ENCODE peak calls at places on chromosomes 5 and 9, in ten cellular contexts. One of them, this sample, is unnamed.

GRCh38 chr5:111859031-111859430 is 102.0 kb upstream of the NREP start:
- DNase-seq in lower leg skin: no peak
- DNase-seq in A549: no peak
- DNase-seq in mesenchymal stem cell: no peak
- DNase-seq in BJ: no peak
- DNase-seq in CD8-positive, alpha-beta memory T cell: no peak
- DNase-seq in breast epithelium: no peak
- DNase-seq in effector memory CD4-positive, alpha-beta T cell: no peak
- DNase-seq in upper lobe of right lung: no peak
- DNase-seq in Caco-2: no peak
- DNase-seq in this sample: no peak

GRCh38 chr5:179759961-179760541 is 27.4 kb downstream of the MAML1 start:
- DNase-seq in lower leg skin: no peak
- DNase-seq in A549: no peak
- DNase-seq in mesenchymal stem cell: peak; percentile 47
- DNase-seq in BJ: no peak
- DNase-seq in CD8-positive, alpha-beta memory T cell: no peak
- DNase-seq in breast epithelium: no peak
- DNase-seq in effector memory CD4-positive, alpha-beta T cell: no peak
- DNase-seq in upper lobe of right lung: no peak
- DNase-seq in Caco-2: no peak
- DNase-seq in this sample: no peak

GRCh38 chr5:142684508-142685031 is 1.3 kb downstream of the FGF1 start:
- DNase-seq in lower leg skin: peak; percentile 21
- DNase-seq in A549: no peak
- DNase-seq in mesenchymal stem cell: no peak
- DNase-seq in BJ: no peak
- DNase-seq in CD8-positive, alpha-beta memory T cell: no peak
- DNase-seq in breast epithelium: no peak
- DNase-seq in effector memory CD4-positive, alpha-beta T cell: no peak
- DNase-seq in upper lobe of right lung: no peak
- DNase-seq in Caco-2: no peak
- DNase-seq in this sample: no peak

GRCh38 chr9:132670816-132671371 is 630 bp downstream of the GTF3C4 start:
- DNase-seq in lower leg skin: no peak
- DNase-seq in A549: peak; percentile 26
- DNase-seq in mesenchymal stem cell: peak; percentile 80
- DNase-seq in BJ: no peak
- DNase-seq in CD8-positive, alpha-beta memory T cell: peak; percentile 68
- DNase-seq in breast epithelium: no peak
- DNase-seq in effector memory CD4-positive, alpha-beta T cell: peak; percentile 63
- DNase-seq in upper lobe of right lung: peak; percentile 66
- DNase-seq in Caco-2: peak; percentile 42
- DNase-seq in this sample: no peak

GRCh38 chr9:34515959-34516358 is 6.8 kb downstream of the ENHO start:
- DNase-seq in lower leg skin: no peak
- DNase-seq in A549: no peak
- DNase-seq in mesenchymal stem cell: no peak
- DNase-seq in BJ: no peak
- DNase-seq in CD8-positive, alpha-beta memory T cell: no peak
- DNase-seq in breast epithelium: no peak
- DNase-seq in effector memory CD4-positive, alpha-beta T cell: no peak
- DNase-seq in upper lobe of right lung: no peak
- DNase-seq in Caco-2: no peak
- DNase-seq in this sample: no peak

GRCh38 chr9:92709954-92710353 is 40.0 kb upstream of the IPPK start:
- DNase-seq in lower leg skin: no peak
- DNase-seq in A549: no peak
- DNase-seq in mesenchymal stem cell: no peak
- DNase-seq in BJ: no peak
- DNase-seq in CD8-positive, alpha-beta memory T cell: no peak
- DNase-seq in breast epithelium: no peak
- DNase-seq in effector memory CD4-positive, alpha-beta T cell: no peak
- DNase-seq in upper lobe of right lung: no peak
- DNase-seq in Caco-2: no peak
- DNase-seq in this sample: peak; percentile 78

GRCh38 chr9:124769451-124770358 is 1.4 kb downstream of the NR6A1 start:
- DNase-seq in lower leg skin: peak; percentile 91
- DNase-seq in A549: peak; percentile 28
- DNase-seq in mesenchymal stem cell: peak; percentile 38
- DNase-seq in BJ: no peak
- DNase-seq in CD8-positive, alpha-beta memory T cell: no peak
- DNase-seq in breast epithelium: no peak
- DNase-seq in effector memory CD4-positive, alpha-beta T cell: no peak
- DNase-seq in upper lobe of right lung: peak; percentile 78
- DNase-seq in Caco-2: peak; percentile 66
- DNase-seq in this sample: no peak

GRCh38 chr5:55220433-55221185 is 6.5 kb downstream of the MCIDAS start:
- DNase-seq in lower leg skin: no peak
- DNase-seq in A549: no peak
- DNase-seq in mesenchymal stem cell: peak; percentile 22
- DNase-seq in BJ: no peak
- DNase-seq in CD8-positive, alpha-beta memory T cell: no peak
- DNase-seq in breast epithelium: no peak
- DNase-seq in effector memory CD4-positive, alpha-beta T cell: no peak
- DNase-seq in upper lobe of right lung: no peak
- DNase-seq in Caco-2: no peak
- DNase-seq in this sample: no peak

GRCh38 chr5:133113331-133114061 is 61.7 kb downstream of the HSPA4 start:
- DNase-seq in lower leg skin: peak; percentile 65
- DNase-seq in A549: no peak
- DNase-seq in mesenchymal stem cell: no peak
- DNase-seq in BJ: no peak
- DNase-seq in CD8-positive, alpha-beta memory T cell: no peak
- DNase-seq in breast epithelium: peak; percentile 76
- DNase-seq in effector memory CD4-positive, alpha-beta T cell: no peak
- DNase-seq in upper lobe of right lung: no peak
- DNase-seq in Caco-2: no peak
- DNase-seq in this sample: no peak

GRCh38 chr9:133992780-133993634 is 883 bp upstream of the VAV2 start:
- DNase-seq in lower leg skin: peak; percentile 98
- DNase-seq in A549: peak; percentile 84
- DNase-seq in mesenchymal stem cell: peak; percentile 89
- DNase-seq in BJ: peak; percentile 62
- DNase-seq in CD8-positive, alpha-beta memory T cell: peak; percentile 71
- DNase-seq in breast epithelium: peak; percentile 80
- DNase-seq in effector memory CD4-positive, alpha-beta T cell: peak; percentile 61
- DNase-seq in upper lobe of right lung: peak; percentile 91
- DNase-seq in Caco-2: peak; percentile 79
- DNase-seq in this sample: peak; percentile 97

GRCh38 chr9:133995012-133995896 is 3.1 kb upstream of the VAV2 start:
- DNase-seq in lower leg skin: no peak
- DNase-seq in A549: peak; percentile 71
- DNase-seq in mesenchymal stem cell: no peak
- DNase-seq in BJ: no peak
- DNase-seq in CD8-positive, alpha-beta memory T cell: no peak
- DNase-seq in breast epithelium: no peak
- DNase-seq in effector memory CD4-positive, alpha-beta T cell: no peak
- DNase-seq in upper lobe of right lung: peak; percentile 54
- DNase-seq in Caco-2: no peak
- DNase-seq in this sample: no peak

GRCh38 chr9:133994359-133995011 is 2.4 kb upstream of the VAV2 start:
- DNase-seq in lower leg skin: peak; percentile 94
- DNase-seq in A549: peak; percentile 72
- DNase-seq in mesenchymal stem cell: peak; percentile 71
- DNase-seq in BJ: no peak
- DNase-seq in CD8-positive, alpha-beta memory T cell: peak; percentile 69
- DNase-seq in breast epithelium: peak; percentile 52
- DNase-seq in effector memory CD4-positive, alpha-beta T cell: peak; percentile 61
- DNase-seq in upper lobe of right lung: peak; percentile 91
- DNase-seq in Caco-2: peak; percentile 91
- DNase-seq in this sample: no peak

GRCh38 chr9:133991964-133992779 is at the start of gene VAV2:
- DNase-seq in lower leg skin: peak; percentile 90
- DNase-seq in A549: peak; percentile 61
- DNase-seq in mesenchymal stem cell: peak; percentile 62
- DNase-seq in BJ: no peak
- DNase-seq in CD8-positive, alpha-beta memory T cell: peak; percentile 37
- DNase-seq in breast epithelium: no peak
- DNase-seq in effector memory CD4-positive, alpha-beta T cell: peak; percentile 26
- DNase-seq in upper lobe of right lung: peak; percentile 87
- DNase-seq in Caco-2: peak; percentile 79
- DNase-seq in this sample: no peak

DNA sequence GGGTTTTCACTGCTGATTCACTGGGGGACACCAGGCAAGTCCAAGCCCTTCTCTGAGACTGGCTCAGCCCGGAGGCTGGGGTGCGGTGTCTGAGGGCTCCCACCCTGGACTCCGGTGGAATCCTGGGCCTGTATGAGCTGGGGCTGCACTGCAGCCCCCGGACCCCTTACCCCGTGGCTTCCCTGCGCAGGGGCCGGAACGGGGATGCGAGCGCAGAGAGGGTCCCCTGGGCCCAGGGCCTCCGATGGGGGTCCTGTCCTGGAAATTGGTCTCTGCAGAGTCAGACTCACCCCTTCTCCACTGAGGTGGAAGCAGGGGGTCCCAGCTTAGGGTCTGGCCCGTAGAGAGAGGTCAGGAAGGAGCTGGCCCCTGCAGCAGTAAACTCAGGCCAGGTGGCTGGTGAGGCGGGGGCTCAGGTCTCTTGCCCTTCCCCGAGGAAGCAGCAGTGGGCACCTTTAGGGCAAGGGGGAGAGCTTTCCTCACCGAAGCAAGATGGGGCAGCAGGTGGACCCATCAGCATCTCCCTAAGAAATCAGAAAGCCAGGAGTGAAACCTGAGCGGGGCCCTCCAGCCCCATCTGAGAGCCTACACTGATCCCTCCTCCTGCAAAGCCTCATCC is 1.6 kb upstream of the VAV2 start:
- DNase-seq in lower leg skin: no peak
- DNase-seq in A549: no peak
- DNase-seq in mesenchymal stem cell: no peak
- DNase-seq in BJ: no peak
- DNase-seq in CD8-positive, alpha-beta memory T cell: no peak
- DNase-seq in breast epithelium: no peak
- DNase-seq in effector memory CD4-positive, alpha-beta T cell: no peak
- DNase-seq in upper lobe of right lung: no peak
- DNase-seq in Caco-2: no peak
- DNase-seq in this sample: no peak
- H3K4me3 ChIP-seq in lower leg skin: no peak overlapping the region
- H3K4me3 ChIP-seq in A549: peak overlapping the region; percentile 98
- H3K4me3 ChIP-seq in mesenchymal stem cell: peak overlapping the region; percentile 91
- H3K4me3 ChIP-seq in BJ: peak overlapping the region; percentile 85
- H3K4me3 ChIP-seq in CD8-positive, alpha-beta memory T cell: peak overlapping the region; percentile 73
- H3K4me3 ChIP-seq in breast epithelium: peak overlapping the region; percentile 76
- H3K4me3 ChIP-seq in effector memory CD4-positive, alpha-beta T cell: peak overlapping the region; percentile 73
- H3K4me3 ChIP-seq in upper lobe of right lung: peak overlapping the region; percentile 77
- H3K4me3 ChIP-seq in Caco-2: peak overlapping the region; percentile 75
- H3K4me3 ChIP-seq in this sample: peak overlapping the region; percentile 82

GRCh38 chr9:120875954-120876841 is 790 bp downstream of the PHF19 start:
- DNase-seq in lower leg skin: peak; percentile 97
- DNase-seq in A549: peak; percentile 93
- DNase-seq in mesenchymal stem cell: peak; percentile 87
- DNase-seq in BJ: peak; percentile 43
- DNase-seq in CD8-positive, alpha-beta memory T cell: peak; percentile 81
- DNase-seq in breast epithelium: peak; percentile 71
- DNase-seq in effector memory CD4-positive, alpha-beta T cell: peak; percentile 79
- DNase-seq in upper lobe of right lung: peak; percentile 90
- DNase-seq in Caco-2: peak; percentile 85
- DNase-seq in this sample: peak; percentile 97

GRCh38 chr9:120874861-120875565 is 2.0 kb downstream of the PHF19 start:
- DNase-seq in lower leg skin: no peak
- DNase-seq in A549: no peak
- DNase-seq in mesenchymal stem cell: no peak
- DNase-seq in BJ: no peak
- DNase-seq in CD8-positive, alpha-beta memory T cell: no peak
- DNase-seq in breast epithelium: no peak
- DNase-seq in effector memory CD4-positive, alpha-beta T cell: no peak
- DNase-seq in upper lobe of right lung: no peak
- DNase-seq in Caco-2: no peak
- DNase-seq in this sample: no peak

GRCh38 chr9:120874226-120874839 is 2.7 kb downstream of the PHF19 start:
- DNase-seq in lower leg skin: peak; percentile 79
- DNase-seq in A549: no peak
- DNase-seq in mesenchymal stem cell: no peak
- DNase-seq in BJ: no peak
- DNase-seq in CD8-positive, alpha-beta memory T cell: no peak
- DNase-seq in breast epithelium: no peak
- DNase-seq in effector memory CD4-positive, alpha-beta T cell: no peak
- DNase-seq in upper lobe of right lung: peak; percentile 36
- DNase-seq in Caco-2: no peak
- DNase-seq in this sample: no peak

GRCh38 chr9:120876842-120877240 is at the start of gene PHF19:
- DNase-seq in lower leg skin: no peak
- DNase-seq in A549: peak; percentile 64
- DNase-seq in mesenchymal stem cell: peak; percentile 48
- DNase-seq in BJ: no peak
- DNase-seq in CD8-positive, alpha-beta memory T cell: peak; percentile 16
- DNase-seq in breast epithelium: no peak
- DNase-seq in effector memory CD4-positive, alpha-beta T cell: no peak
- DNase-seq in upper lobe of right lung: peak; percentile 75
- DNase-seq in Caco-2: no peak
- DNase-seq in this sample: no peak

GRCh38 chr9:120875643-120875953 is 1.4 kb downstream of the PHF19 start:
- DNase-seq in lower leg skin: no peak
- DNase-seq in A549: no peak
- DNase-seq in mesenchymal stem cell: no peak
- DNase-seq in BJ: no peak
- DNase-seq in CD8-positive, alpha-beta memory T cell: no peak
- DNase-seq in breast epithelium: no peak
- DNase-seq in effector memory CD4-positive, alpha-beta T cell: no peak
- DNase-seq in upper lobe of right lung: no peak
- DNase-seq in Caco-2: no peak
- DNase-seq in this sample: no peak
- H3K4me3 ChIP-seq in lower leg skin: peak overlapping the region; percentile 77
- H3K4me3 ChIP-seq in A549: peak overlapping the region; percentile 86
- H3K4me3 ChIP-seq in mesenchymal stem cell: no peak overlapping the region
- H3K4me3 ChIP-seq in BJ: peak overlapping the region; percentile 71
- H3K4me3 ChIP-seq in CD8-positive, alpha-beta memory T cell: peak overlapping the region; percentile 57
- H3K4me3 ChIP-seq in breast epithelium: peak overlapping the region; percentile 69
- H3K4me3 ChIP-seq in effector memory CD4-positive, alpha-beta T cell: peak overlapping the region; percentile 68
- H3K4me3 ChIP-seq in upper lobe of right lung: peak overlapping the region; percentile 76
- H3K4me3 ChIP-seq in Caco-2: peak overlapping the region; percentile 96
- H3K4me3 ChIP-seq in this sample: peak overlapping the region; percentile 86

DNA sequence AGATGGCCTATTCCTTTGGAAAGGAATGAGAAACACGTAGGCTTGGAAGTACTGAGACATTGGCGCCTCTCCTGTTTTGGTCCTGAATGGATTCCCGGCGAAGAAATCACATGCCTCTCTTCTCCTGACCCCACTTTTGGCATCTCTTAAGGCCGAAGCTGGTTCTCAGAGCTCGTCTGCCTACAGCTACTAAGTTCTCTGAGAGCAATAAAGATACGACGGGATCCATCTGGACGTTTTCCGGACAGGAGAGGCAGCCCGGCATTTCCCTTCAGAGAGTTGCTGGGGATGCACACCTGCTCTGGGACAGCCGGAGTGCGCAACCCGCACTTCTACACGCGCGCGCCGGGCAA is 336.8 kb upstream of the PUM3 start:
- DNase-seq in lower leg skin: no peak
- DNase-seq in A549: no peak
- DNase-seq in mesenchymal stem cell: no peak
- DNase-seq in BJ: no peak
- DNase-seq in CD8-positive, alpha-beta memory T cell: no peak
- DNase-seq in breast epithelium: no peak
- DNase-seq in effector memory CD4-positive, alpha-beta T cell: no peak
- DNase-seq in upper lobe of right lung: no peak
- DNase-seq in Caco-2: no peak
- DNase-seq in this sample: peak; percentile 86
- H3K4me3 ChIP-seq in lower leg skin: no peak overlapping the region
- H3K4me3 ChIP-seq in A549: no peak overlapping the region
- H3K4me3 ChIP-seq in mesenchymal stem cell: no peak overlapping the region
- H3K4me3 ChIP-seq in BJ: peak overlapping the region; percentile 24
- H3K4me3 ChIP-seq in CD8-positive, alpha-beta memory T cell: no peak overlapping the region
- H3K4me3 ChIP-seq in breast epithelium: no peak overlapping the region
- H3K4me3 ChIP-seq in effector memory CD4-positive, alpha-beta T cell: no peak overlapping the region
- H3K4me3 ChIP-seq in upper lobe of right lung: no peak overlapping the region
- H3K4me3 ChIP-seq in Caco-2: no peak overlapping the region
- H3K4me3 ChIP-seq in this sample: peak overlapping the region; percentile 39

GRCh38 chr5:74502479-74502950 is 138.0 kb downstream of the ENC1 start:
- DNase-seq in lower leg skin: no peak
- DNase-seq in A549: no peak
- DNase-seq in mesenchymal stem cell: no peak
- DNase-seq in BJ: no peak
- DNase-seq in CD8-positive, alpha-beta memory T cell: no peak
- DNase-seq in breast epithelium: no peak
- DNase-seq in effector memory CD4-positive, alpha-beta T cell: no peak
- DNase-seq in upper lobe of right lung: no peak
- DNase-seq in Caco-2: no peak
- DNase-seq in this sample: no peak
- H3K4me3 ChIP-seq in lower leg skin: no peak overlapping the region
- H3K4me3 ChIP-seq in A549: no peak overlapping the region
- H3K4me3 ChIP-seq in mesenchymal stem cell: no peak overlapping the region
- H3K4me3 ChIP-seq in BJ: no peak overlapping the region
- H3K4me3 ChIP-seq in CD8-positive, alpha-beta memory T cell: no peak overlapping the region
- H3K4me3 ChIP-seq in breast epithelium: no peak overlapping the region
- H3K4me3 ChIP-seq in effector memory CD4-positive, alpha-beta T cell: no peak overlapping the region
- H3K4me3 ChIP-seq in upper lobe of right lung: no peak overlapping the region
- H3K4me3 ChIP-seq in Caco-2: no peak overlapping the region
- H3K4me3 ChIP-seq in this sample: no peak overlapping the region